ENCODE peak calls at places on chromosomes 6 and 20, in seven cellular contexts. One of them, this sample, is unnamed.

GRCh38 chr6:110484321-110484720 is 7.9 kb upstream of the SLC22A16 start:
- DNase-seq in H9: no peak
- DNase-seq in endothelial cell of umbilical vein: no peak
- DNase-seq in upper lobe of right lung: no peak
- DNase-seq in MM.1S: no peak
- DNase-seq in left ventricle myocardium inferior: no peak
- DNase-seq in colonic mucosa: no peak
- DNase-seq in this sample: no peak

GRCh38 chr20:17066955-17067354 is 159.9 kb upstream of the PCSK2 start:
- DNase-seq in H9: peak
- DNase-seq in endothelial cell of umbilical vein: no peak
- DNase-seq in upper lobe of right lung: no peak
- DNase-seq in MM.1S: no peak
- DNase-seq in left ventricle myocardium inferior: no peak
- DNase-seq in colonic mucosa: no peak
- DNase-seq in this sample: peak

GRCh38 chr20:48523191-48523757 is 304.5 kb downstream of the PREX1 start:
- DNase-seq in H9: peak
- DNase-seq in endothelial cell of umbilical vein: peak
- DNase-seq in upper lobe of right lung: no peak
- DNase-seq in MM.1S: peak
- DNase-seq in left ventricle myocardium inferior: no peak
- DNase-seq in colonic mucosa: no peak
- DNase-seq in this sample: peak

GRCh38 chr6:137832110-137832509 is 34.9 kb upstream of the TNFAIP3 start:
- DNase-seq in H9: no peak
- DNase-seq in endothelial cell of umbilical vein: no peak
- DNase-seq in upper lobe of right lung: no peak
- DNase-seq in MM.1S: no peak
- DNase-seq in left ventricle myocardium inferior: no peak
- DNase-seq in colonic mucosa: no peak
- DNase-seq in this sample: no peak

GRCh38 chr20:3203315-3204123 is 963 bp downstream of the DDRGK1 start:
- DNase-seq in H9: no peak
- DNase-seq in endothelial cell of umbilical vein: peak
- DNase-seq in upper lobe of right lung: no peak
- DNase-seq in MM.1S: peak
- DNase-seq in left ventricle myocardium inferior: no peak
- DNase-seq in colonic mucosa: peak
- DNase-seq in this sample: peak

GRCh38 chr6:70411948-70412796 is 1.1 kb upstream of the FAM135A start:
- DNase-seq in H9: no peak
- DNase-seq in endothelial cell of umbilical vein: no peak
- DNase-seq in upper lobe of right lung: no peak
- DNase-seq in MM.1S: no peak
- DNase-seq in left ventricle myocardium inferior: no peak
- DNase-seq in colonic mucosa: peak
- DNase-seq in this sample: no peak

GRCh38 chr6:111941686-111942330 is 68.6 kb upstream of the FYN start:
- DNase-seq in H9: no peak
- DNase-seq in endothelial cell of umbilical vein: no peak
- DNase-seq in upper lobe of right lung: no peak
- DNase-seq in MM.1S: no peak
- DNase-seq in left ventricle myocardium inferior: no peak
- DNase-seq in colonic mucosa: no peak
- DNase-seq in this sample: no peak

GRCh38 chr20:53338716-53339115 is 254.9 kb downstream of the ZNF217 start:
- DNase-seq in H9: no peak
- DNase-seq in endothelial cell of umbilical vein: no peak
- DNase-seq in upper lobe of right lung: no peak
- DNase-seq in MM.1S: no peak
- DNase-seq in left ventricle myocardium inferior: no peak
- DNase-seq in colonic mucosa: no peak
- DNase-seq in this sample: no peak

GRCh38 chr6:155264704-155265320 is 999 bp downstream of the CLDN20 start:
- DNase-seq in H9: no peak
- DNase-seq in endothelial cell of umbilical vein: peak
- DNase-seq in upper lobe of right lung: no peak
- DNase-seq in MM.1S: no peak
- DNase-seq in left ventricle myocardium inferior: no peak
- DNase-seq in colonic mucosa: no peak
- DNase-seq in this sample: no peak

GRCh38 chr6:34465551-34466241 is at the start of gene PACSIN1:
- DNase-seq in H9: peak
- DNase-seq in endothelial cell of umbilical vein: no peak
- DNase-seq in upper lobe of right lung: no peak
- DNase-seq in MM.1S: peak
- DNase-seq in left ventricle myocardium inferior: peak
- DNase-seq in colonic mucosa: no peak
- DNase-seq in this sample: peak

GRCh38 chr6:25774120-25774730 is 19.7 kb downstream of the SLC17A4 start:
- DNase-seq in H9: no peak
- DNase-seq in endothelial cell of umbilical vein: no peak
- DNase-seq in upper lobe of right lung: no peak
- DNase-seq in MM.1S: no peak
- DNase-seq in left ventricle myocardium inferior: no peak
- DNase-seq in colonic mucosa: no peak
- DNase-seq in this sample: peak

GRCh38 chr6:130679684-130680083 is 147.5 kb upstream of the SMLR1 start:
- DNase-seq in H9: no peak
- DNase-seq in endothelial cell of umbilical vein: no peak
- DNase-seq in upper lobe of right lung: no peak
- DNase-seq in MM.1S: no peak
- DNase-seq in left ventricle myocardium inferior: no peak
- DNase-seq in colonic mucosa: no peak
- DNase-seq in this sample: no peak
- H3K27ac ChIP-seq in H9: no peak
- H3K27ac ChIP-seq in endothelial cell of umbilical vein: no peak
- H3K27ac ChIP-seq in upper lobe of right lung: no peak
- H3K27ac ChIP-seq in MM.1S: no peak
- H3K27ac ChIP-seq in left ventricle myocardium inferior: no peak
- H3K27ac ChIP-seq in colonic mucosa: no peak
- H3K27ac ChIP-seq in this sample: no peak

GRCh38 chr20:38477747-38478146 is 5.1 kb downstream of the RALGAPB start:
- DNase-seq in H9: no peak
- DNase-seq in endothelial cell of umbilical vein: no peak
- DNase-seq in upper lobe of right lung: no peak
- DNase-seq in MM.1S: no peak
- DNase-seq in left ventricle myocardium inferior: no peak
- DNase-seq in colonic mucosa: no peak
- DNase-seq in this sample: no peak

GRCh38 chr20:38471987-38472512 is 593 bp upstream of the RALGAPB start:
- DNase-seq in H9: no peak
- DNase-seq in endothelial cell of umbilical vein: no peak
- DNase-seq in upper lobe of right lung: no peak
- DNase-seq in MM.1S: no peak
- DNase-seq in left ventricle myocardium inferior: no peak
- DNase-seq in colonic mucosa: no peak
- DNase-seq in this sample: no peak

GRCh38 chr20:38471245-38471644 is 1.4 kb upstream of the RALGAPB start:
- DNase-seq in H9: no peak
- DNase-seq in endothelial cell of umbilical vein: no peak
- DNase-seq in upper lobe of right lung: no peak
- DNase-seq in MM.1S: no peak
- DNase-seq in left ventricle myocardium inferior: no peak
- DNase-seq in colonic mucosa: no peak
- DNase-seq in this sample: no peak

GRCh38 chr20:38473353-38473795 is 731 bp downstream of the RALGAPB start:
- DNase-seq in H9: no peak
- DNase-seq in endothelial cell of umbilical vein: peak
- DNase-seq in upper lobe of right lung: no peak
- DNase-seq in MM.1S: peak
- DNase-seq in left ventricle myocardium inferior: no peak
- DNase-seq in colonic mucosa: no peak
- DNase-seq in this sample: no peak

GRCh38 chr20:38472513-38473352 is at the start of gene RALGAPB:
- DNase-seq in H9: peak
- DNase-seq in endothelial cell of umbilical vein: peak
- DNase-seq in upper lobe of right lung: peak
- DNase-seq in MM.1S: peak
- DNase-seq in left ventricle myocardium inferior: peak
- DNase-seq in colonic mucosa: peak
- DNase-seq in this sample: peak
- TF ChIP-seq CTCF in H9: peak
- TF ChIP-seq CTCF in endothelial cell of umbilical vein: peak
- TF ChIP-seq CTCF in upper lobe of right lung: peak
- TF ChIP-seq CTCF in MM.1S: peak
- TF ChIP-seq CTCF in left ventricle myocardium inferior: peak
- TF ChIP-seq CTCF in colonic mucosa: no peak
- TF ChIP-seq CTCF in this sample: peak

GRCh38 chr20:62553838-62554161 is 78.0 kb upstream of the GATA5 start:
- DNase-seq in H9: no peak
- DNase-seq in endothelial cell of umbilical vein: no peak
- DNase-seq in upper lobe of right lung: no peak
- DNase-seq in MM.1S: no peak
- DNase-seq in left ventricle myocardium inferior: no peak
- DNase-seq in colonic mucosa: no peak
- DNase-seq in this sample: no peak
- H3K27ac ChIP-seq in H9: no peak
- H3K27ac ChIP-seq in endothelial cell of umbilical vein: no peak
- H3K27ac ChIP-seq in upper lobe of right lung: no peak
- H3K27ac ChIP-seq in MM.1S: no peak
- H3K27ac ChIP-seq in left ventricle myocardium inferior: peak
- H3K27ac ChIP-seq in colonic mucosa: no peak
- H3K27ac ChIP-seq in this sample: no peak

GRCh38 chr20:44850272-44850671 is 35.2 kb upstream of the YWHAB start:
- DNase-seq in H9: no peak
- DNase-seq in endothelial cell of umbilical vein: no peak
- DNase-seq in upper lobe of right lung: no peak
- DNase-seq in MM.1S: no peak
- DNase-seq in left ventricle myocardium inferior: no peak
- DNase-seq in colonic mucosa: peak
- DNase-seq in this sample: no peak

GRCh38 chr20:44850883-44851282 is 34.6 kb upstream of the YWHAB start:
- DNase-seq in H9: no peak
- DNase-seq in endothelial cell of umbilical vein: no peak
- DNase-seq in upper lobe of right lung: no peak
- DNase-seq in MM.1S: no peak
- DNase-seq in left ventricle myocardium inferior: no peak
- DNase-seq in colonic mucosa: no peak
- DNase-seq in this sample: no peak

GRCh38 chr20:44851545-44851944 is 34.0 kb upstream of the YWHAB start:
- DNase-seq in H9: no peak
- DNase-seq in endothelial cell of umbilical vein: no peak
- DNase-seq in upper lobe of right lung: no peak
- DNase-seq in MM.1S: no peak
- DNase-seq in left ventricle myocardium inferior: no peak
- DNase-seq in colonic mucosa: peak
- DNase-seq in this sample: peak

GRCh38 chr20:44848254-44849015 is 37.1 kb upstream of the YWHAB start:
- DNase-seq in H9: no peak
- DNase-seq in endothelial cell of umbilical vein: no peak
- DNase-seq in upper lobe of right lung: no peak
- DNase-seq in MM.1S: no peak
- DNase-seq in left ventricle myocardium inferior: no peak
- DNase-seq in colonic mucosa: no peak
- DNase-seq in this sample: no peak

GRCh38 chr20:44849712-44850111 is 35.8 kb upstream of the YWHAB start:
- DNase-seq in H9: no peak
- DNase-seq in endothelial cell of umbilical vein: no peak
- DNase-seq in upper lobe of right lung: no peak
- DNase-seq in MM.1S: no peak
- DNase-seq in left ventricle myocardium inferior: no peak
- DNase-seq in colonic mucosa: no peak
- DNase-seq in this sample: no peak
- TF ChIP-seq CTCF in H9: peak
- TF ChIP-seq CTCF in endothelial cell of umbilical vein: no peak
- TF ChIP-seq CTCF in upper lobe of right lung: no peak
- TF ChIP-seq CTCF in MM.1S: no peak
- TF ChIP-seq CTCF in left ventricle myocardium inferior: no peak
- TF ChIP-seq CTCF in colonic mucosa: no peak
- TF ChIP-seq CTCF in this sample: peak

GRCh38 chr6:163392533-163392932 is 22.0 kb upstream of the QKI start:
- DNase-seq in H9: no peak
- DNase-seq in endothelial cell of umbilical vein: peak
- DNase-seq in upper lobe of right lung: no peak
- DNase-seq in MM.1S: peak
- DNase-seq in left ventricle myocardium inferior: no peak
- DNase-seq in colonic mucosa: no peak
- DNase-seq in this sample: no peak
- H3K27ac ChIP-seq in H9: no peak
- H3K27ac ChIP-seq in endothelial cell of umbilical vein: no peak
- H3K27ac ChIP-seq in upper lobe of right lung: no peak
- H3K27ac ChIP-seq in MM.1S: no peak
- H3K27ac ChIP-seq in left ventricle myocardium inferior: peak
- H3K27ac ChIP-seq in colonic mucosa: no peak
- H3K27ac ChIP-seq in this sample: peak

GRCh38 chr20:36885355-36885754 is 9.4 kb downstream of the TLDC2 start:
- DNase-seq in H9: no peak
- DNase-seq in endothelial cell of umbilical vein: no peak
- DNase-seq in upper lobe of right lung: no peak
- DNase-seq in MM.1S: no peak
- DNase-seq in left ventricle myocardium inferior: no peak
- DNase-seq in colonic mucosa: no peak
- DNase-seq in this sample: no peak
- TF ChIP-seq CTCF in H9: no peak
- TF ChIP-seq CTCF in endothelial cell of umbilical vein: no peak
- TF ChIP-seq CTCF in upper lobe of right lung: peak
- TF ChIP-seq CTCF in MM.1S: no peak
- TF ChIP-seq CTCF in left ventricle myocardium inferior: peak
- TF ChIP-seq CTCF in colonic mucosa: no peak
- TF ChIP-seq CTCF in this sample: peak

GRCh38 chr20:62006482-62006881 is 59.2 kb downstream of the TAF4 start:
- DNase-seq in H9: no peak
- DNase-seq in endothelial cell of umbilical vein: no peak
- DNase-seq in upper lobe of right lung: no peak
- DNase-seq in MM.1S: no peak
- DNase-seq in left ventricle myocardium inferior: no peak
- DNase-seq in colonic mucosa: no peak
- DNase-seq in this sample: no peak

GRCh38 chr20:62002882-62003480 is 62.7 kb downstream of the TAF4 start:
- DNase-seq in H9: no peak
- DNase-seq in endothelial cell of umbilical vein: no peak
- DNase-seq in upper lobe of right lung: no peak
- DNase-seq in MM.1S: no peak
- DNase-seq in left ventricle myocardium inferior: no peak
- DNase-seq in colonic mucosa: no peak
- DNase-seq in this sample: no peak

GRCh38 chr20:62007127-62007647 is 58.5 kb downstream of the TAF4 start:
- DNase-seq in H9: no peak
- DNase-seq in endothelial cell of umbilical vein: no peak
- DNase-seq in upper lobe of right lung: no peak
- DNase-seq in MM.1S: no peak
- DNase-seq in left ventricle myocardium inferior: no peak
- DNase-seq in colonic mucosa: no peak
- DNase-seq in this sample: no peak

GRCh38 chr20:62003567-62004405 is 61.9 kb downstream of the TAF4 start:
- DNase-seq in H9: no peak
- DNase-seq in endothelial cell of umbilical vein: no peak
- DNase-seq in upper lobe of right lung: no peak
- DNase-seq in MM.1S: no peak
- DNase-seq in left ventricle myocardium inferior: no peak
- DNase-seq in colonic mucosa: no peak
- DNase-seq in this sample: no peak

GRCh38 chr20:62004614-62005013 is 61.1 kb downstream of the TAF4 start:
- DNase-seq in H9: no peak
- DNase-seq in endothelial cell of umbilical vein: no peak
- DNase-seq in upper lobe of right lung: no peak
- DNase-seq in MM.1S: no peak
- DNase-seq in left ventricle myocardium inferior: no peak
- DNase-seq in colonic mucosa: no peak
- DNase-seq in this sample: no peak
- H3K27ac ChIP-seq in H9: no peak
- H3K27ac ChIP-seq in endothelial cell of umbilical vein: no peak
- H3K27ac ChIP-seq in upper lobe of right lung: no peak
- H3K27ac ChIP-seq in MM.1S: no peak
- H3K27ac ChIP-seq in left ventricle myocardium inferior: no peak
- H3K27ac ChIP-seq in colonic mucosa: no peak
- H3K27ac ChIP-seq in this sample: no peak

GRCh38 chr6:62891065-62891647 is 320.1 kb upstream of the FKBP1C start:
- DNase-seq in H9: no peak
- DNase-seq in endothelial cell of umbilical vein: no peak
- DNase-seq in upper lobe of right lung: no peak
- DNase-seq in MM.1S: peak
- DNase-seq in left ventricle myocardium inferior: no peak
- DNase-seq in colonic mucosa: no peak
- DNase-seq in this sample: no peak
- TF ChIP-seq CTCF in H9: peak
- TF ChIP-seq CTCF in endothelial cell of umbilical vein: no peak
- TF ChIP-seq CTCF in upper lobe of right lung: peak
- TF ChIP-seq CTCF in MM.1S: peak
- TF ChIP-seq CTCF in left ventricle myocardium inferior: no peak
- TF ChIP-seq CTCF in colonic mucosa: peak
- TF ChIP-seq CTCF in this sample: peak

This sample was measured in endodermal cell.